ENCODE peak calls at places on chromosomes 12 and 14, in seven cellular contexts. O, M, V, U, L, N and Z are unnamed samples.

GRCh38 chr12:78194448-78194847 is 363.8 kb downstream of the NAV3 start:
- DNase-seq in O (no peak), M (peak), V (no peak), U (no peak), L (no peak), N (peak), Z (no peak)

GRCh38 chr14:64766430-64767151 is 62.4 kb downstream of the PLEKHG3 start:
- DNase-seq in O (no peak), M (no peak), V (no peak), U (no peak), L (no peak), N (no peak), Z (no peak)

GRCh38 chr14:61885203-61885961 is 123.2 kb downstream of the SNAPC1 start:
- DNase-seq in O (no peak), M (no peak), V (no peak), U (no peak), L (no peak), N (no peak), Z (no peak)

GRCh38 chr14:72678360-72678759 is 215.5 kb downstream of the DPF3 start:
- DNase-seq in O (no peak), M (peak), V (no peak), U (no peak), L (no peak), N (peak), Z (no peak)

GRCh38 chr12:121975029-121975428 is 46.7 kb upstream of the BCL7A start:
- DNase-seq in O (no peak), M (no peak), V (no peak), U (no peak), L (no peak), N (no peak), Z (no peak)

GRCh38 chr12:47812797-47813490 is 6.8 kb downstream of the HDAC7 start:
- DNase-seq in O (peak), M (peak), V (peak), U (peak), L (peak), N (peak), Z (peak)

GRCh38 chr12:53626702-53627169 is 554 bp upstream of the ATF7 start:
- DNase-seq in O (no peak), M (no peak), V (no peak), U (no peak), L (peak), N (no peak), Z (no peak)

GRCh38 chr14:75657331-75657730 is 3.3 kb downstream of the ERG28 start:
- DNase-seq in O (no peak), M (no peak), V (no peak), U (no peak), L (no peak), N (no peak), Z (no peak)

GRCh38 chr12:13164859-13165577 is 31.5 kb upstream of the EMP1 start:
- DNase-seq in O (no peak), M (no peak), V (no peak), U (no peak), L (no peak), N (no peak), Z (no peak)

GRCh38 chr14:23182372-23183014 is 967 bp downstream of the SLC7A8 start:
- DNase-seq in O (no peak), M (peak), V (no peak), U (peak), L (peak), N (no peak), Z (no peak)

GRCh38 chr14:42480235-42480634 is 873.6 kb downstream of the LRFN5 start:
- DNase-seq in O (no peak), M (no peak), V (no peak), U (no peak), L (no peak), N (no peak), Z (no peak)